ENCODE peak calls at places on chromosomes 12 and 14, in ten cellular contexts. W is AG09309; X is right atrium auricular region; Q is cardiac fibroblast; T is AG10803; V is adipocyte; P is body of pancreas; H is fibroblast of mammary gland; E is naive thymus-derived CD4-positive, alpha-beta T cell; Z is iPS DF 6.9. J is an unnamed sample.

GRCh38 chr14:93981874-93982683 is 5.7 kb upstream of the ASB2 start:
- DNase-seq in Z (no peak), X (no peak), Q (no peak), W (no peak), E (no peak), V (no peak), P (no peak), T (no peak), H (no peak), J (no peak)

GRCh38 chr14:78764240-78764639 is 594.1 kb downstream of the NRXN3 start:
- DNase-seq in Q (peak), V (peak), X (no peak), Z (no peak), H (peak), W (no peak), P (no peak), E (no peak), T (peak), J (no peak)

GRCh38 chr12:93908846-93909592 is 231.8 kb downstream of the CRADD start:
- DNase-seq in W (no peak), X (no peak), V (no peak), Z (no peak), E (no peak), P (no peak), T (peak), Q (peak), H (peak), J (no peak)

GRCh38 chr12:106136263-106136662 is 2.5 kb downstream of the NUAK1 start:
- DNase-seq in Z (peak), Q (peak), W (peak), H (peak), V (peak), P (peak), E (peak), X (peak), T (peak), J (peak)

GRCh38 chr14:70018246-70018645 is 139.0 kb downstream of the SMOC1 start:
- DNase-seq in E (no peak), V (no peak), P (no peak), H (no peak), T (no peak), W (no peak), Z (no peak), Q (no peak), X (no peak), J (no peak)

GRCh38 chr12:23555180-23555784 is 394.2 kb downstream of the SOX5 start:
- DNase-seq in H (no peak), Z (no peak), V (no peak), T (no peak), Q (no peak), P (no peak), W (no peak), X (no peak), E (no peak), J (no peak)

GRCh38 chr12:247271-247670 is 15.4 kb downstream of the SLC6A13 start:
- DNase-seq in H (no peak), W (no peak), T (no peak), E (no peak), V (no peak), P (no peak), X (no peak), Z (no peak), Q (no peak), J (no peak)

GRCh38 chr12:87847147-87847546 is 182.1 kb downstream of the C12orf50 start:
- DNase-seq in Z (no peak), P (no peak), V (no peak), E (no peak), X (no peak), H (no peak), Q (no peak), T (no peak), W (no peak), J (no peak)

GRCh38 chr14:22900088-22900799 is 17.2 kb downstream of the REM2 start:
- DNase-seq in Z (no peak), H (peak), Q (peak), T (peak), V (peak), X (no peak), P (peak), W (no peak), E (peak), J (peak)

GRCh38 chr12:60174914-60175313 is 579.1 kb downstream of the SLC16A7 start:
- DNase-seq in P (no peak), E (no peak), T (peak), X (no peak), V (peak), W (peak), H (peak), Z (no peak), Q (peak), J (no peak)

GRCh38 chr12:33313476-33313875 is 126.1 kb downstream of the SYT10 start:
- DNase-seq in Z (no peak), H (no peak), V (no peak), T (no peak), P (no peak), E (no peak), W (no peak), X (no peak), Q (no peak), J (no peak)

GRCh38 chr12:112473056-112473455 is 54.3 kb downstream of the PTPN11 start:
- DNase-seq in H (no peak), P (no peak), T (no peak), Z (peak), V (peak), X (no peak), E (no peak), Q (peak), W (no peak), J (peak)

GRCh38 chr14:50531595-50532501 is 521 bp downstream of the MAP4K5 start:
- DNase-seq in T (peak), H (peak), P (peak), Z (no peak), V (peak), E (peak), W (no peak), X (no peak), Q (peak), J (no peak)

GRCh38 chr14:50529288-50530179 is 2.8 kb downstream of the MAP4K5 start:
- DNase-seq in P (no peak), Q (peak), Z (no peak), W (no peak), X (no peak), T (no peak), E (no peak), V (no peak), H (no peak), J (no peak)

GRCh38 chr14:50532502-50533313 is at the start of gene MAP4K5:
- DNase-seq in W (peak), V (peak), Q (peak), Z (peak), T (peak), E (peak), H (peak), P (peak), X (peak), J (peak)

GRCh38 chr14:50530358-50530757 is 2.0 kb downstream of the MAP4K5 start:
- DNase-seq in X (no peak), H (peak), W (no peak), P (no peak), T (peak), E (no peak), Q (peak), V (peak), Z (no peak), J (no peak)

DNA sequence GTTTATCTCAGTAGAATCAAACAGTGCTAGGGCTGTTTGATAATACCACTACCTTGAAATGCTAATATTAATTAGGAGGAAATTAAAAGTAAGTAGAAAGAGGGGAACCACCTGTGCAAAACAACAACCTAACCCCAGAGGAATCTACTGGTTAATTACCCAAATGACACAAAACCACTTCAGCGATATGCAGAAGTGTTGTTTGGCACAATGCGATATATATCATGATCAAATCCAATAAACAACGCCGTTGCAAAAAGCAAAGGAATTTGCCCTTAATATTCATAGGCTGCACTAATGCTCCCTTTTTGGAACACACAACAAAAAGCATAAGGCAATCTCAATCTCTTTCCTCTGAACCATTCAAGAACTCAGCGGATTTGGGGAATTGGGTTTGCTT is 1.6 kb downstream of the MAP4K5 start:
- DNase-seq in V (no peak), E (no peak), W (no peak), X (no peak), Q (peak), H (no peak), P (no peak), Z (no peak), T (no peak), J (no peak)
- H3K4me3 ChIP-seq in V (peak), E (peak), W (peak), X (no peak), Q (peak), H (peak), P (no peak), Z (no peak), T (peak), J (peak)

DNA sequence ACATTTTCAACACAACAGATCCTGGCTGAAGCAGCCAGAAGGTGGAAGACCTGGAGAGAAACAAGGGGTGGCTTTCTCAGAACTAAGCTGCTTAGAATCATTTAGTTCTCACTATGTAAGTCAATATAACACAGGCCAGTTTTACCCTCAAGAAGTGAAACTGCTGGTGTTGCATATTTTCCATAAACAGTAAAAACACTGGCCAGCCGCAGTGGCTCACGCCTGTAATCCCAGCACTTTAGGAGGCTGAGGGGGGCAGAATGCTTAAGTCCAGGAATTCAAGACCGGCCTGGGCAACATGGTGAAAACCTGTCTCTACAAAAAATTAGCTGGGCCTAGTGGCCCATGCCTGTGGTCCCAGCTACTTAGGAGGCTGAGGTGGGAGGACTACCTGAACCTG is 11.6 kb downstream of the STX2 start:
- DNase-seq in Q (peak), P (no peak), T (peak), H (no peak), W (no peak), X (no peak), E (no peak), V (peak), Z (no peak), J (no peak)
- H3K4me3 ChIP-seq in Q (no peak), P (no peak), T (no peak), H (no peak), W (no peak), X (no peak), E (no peak), V (no peak), Z (no peak), J (no peak)

GRCh38 chr12:52200086-52200782 is 8.4 kb upstream of the KRT80 start:
- DNase-seq in Q (no peak), V (no peak), P (no peak), W (no peak), X (no peak), H (no peak), E (no peak), Z (no peak), T (no peak), J (no peak)
- H3K4me3 ChIP-seq in Q (no peak), V (no peak), P (no peak), W (no peak), X (no peak), H (no peak), E (no peak), Z (no peak), T (no peak), J (no peak)

GRCh38 chr12:30788754-30789153 is 34.0 kb upstream of the CAPRIN2 start:
- DNase-seq in Q (no peak), E (no peak), V (no peak), T (no peak), W (no peak), H (no peak), X (no peak), P (no peak), Z (no peak), J (no peak)

GRCh38 chr12:30782316-30783173 is 27.8 kb upstream of the CAPRIN2 start:
- DNase-seq in P (no peak), Z (no peak), V (no peak), T (no peak), E (no peak), X (no peak), Q (no peak), H (no peak), W (no peak), J (no peak)

GRCh38 chr12:30783946-30784345 is 29.2 kb upstream of the CAPRIN2 start:
- DNase-seq in H (no peak), V (no peak), Z (no peak), P (no peak), W (no peak), E (no peak), Q (no peak), X (no peak), T (no peak), J (no peak)

GRCh38 chr12:30785630-30786029 is 30.9 kb upstream of the CAPRIN2 start:
- DNase-seq in W (no peak), Q (no peak), T (no peak), V (no peak), Z (no peak), H (no peak), X (no peak), P (no peak), E (no peak), J (no peak)

GRCh38 chr12:30784508-30784907 is 29.8 kb upstream of the CAPRIN2 start:
- DNase-seq in V (no peak), T (no peak), E (no peak), Z (no peak), H (no peak), W (no peak), X (no peak), Q (no peak), P (no peak), J (no peak)
- H3K4me3 ChIP-seq in V (no peak), T (no peak), E (no peak), Z (no peak), H (no peak), W (no peak), X (no peak), Q (no peak), P (no peak), J (no peak)

GRCh38 chr12:104519190-104519857 is 62.6 kb downstream of the CHST11 start:
- DNase-seq in Q (no peak), X (no peak), W (no peak), T (peak), P (no peak), Z (no peak), V (no peak), H (no peak), E (no peak), J (peak)
- H3K4me3 ChIP-seq in Q (no peak), X (no peak), W (no peak), T (no peak), P (no peak), Z (no peak), V (no peak), H (no peak), E (no peak), J (no peak)

GRCh38 chr14:103871596-103872480 is 24.5 kb upstream of the PPP1R13B start:
- DNase-seq in Q (no peak), W (no peak), H (no peak), V (no peak), E (peak), X (no peak), Z (no peak), P (peak), T (no peak), J (peak)
- H3K4me3 ChIP-seq in Q (peak), W (no peak), H (no peak), V (no peak), E (peak), X (peak), Z (peak), P (no peak), T (peak), J (peak)

DNA sequence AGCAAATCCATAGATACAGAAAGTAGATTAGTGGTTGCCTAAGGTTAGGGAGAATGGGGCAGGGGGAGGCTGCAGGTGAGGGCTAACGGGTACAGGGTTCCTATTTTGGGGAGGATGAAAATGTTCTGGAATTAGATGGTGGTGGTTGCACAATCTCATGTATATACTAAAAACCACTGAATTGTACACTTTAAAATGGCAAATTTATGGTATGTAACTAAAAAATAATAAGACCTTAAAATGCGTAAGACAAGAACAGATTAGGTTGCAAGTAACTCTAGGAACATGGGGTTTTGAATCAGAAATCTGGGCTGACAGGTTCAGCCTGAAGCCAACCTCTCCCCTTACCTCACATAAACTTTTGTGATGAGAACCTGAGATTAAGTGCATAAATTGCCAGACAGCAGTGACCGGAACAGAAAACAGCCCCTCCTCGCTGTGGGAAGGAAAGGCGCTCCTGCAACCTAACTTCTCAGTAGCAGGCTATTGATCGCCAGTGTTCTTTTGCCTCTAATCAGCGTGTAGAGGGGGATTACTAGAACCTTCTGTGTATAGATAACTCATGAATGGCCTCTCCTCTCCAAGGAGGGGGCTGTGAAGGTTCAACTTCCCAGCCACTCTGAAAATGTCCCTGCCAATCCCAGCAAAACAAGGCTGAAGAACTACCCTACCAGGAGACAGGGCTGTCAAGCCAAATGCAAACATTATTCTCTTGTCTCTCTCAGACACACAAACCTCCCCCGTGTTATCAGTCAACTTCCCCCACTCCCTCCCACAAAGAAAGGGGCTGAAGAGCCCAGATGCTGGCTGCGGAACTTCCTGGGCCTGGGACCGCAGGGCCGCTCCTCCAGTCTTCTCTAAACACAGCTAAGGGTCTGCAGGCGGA is 1.9 kb downstream of the SSH1 start:
- DNase-seq in T (no peak), W (no peak), X (no peak), V (no peak), Z (no peak), E (no peak), H (peak), P (no peak), Q (no peak), J (no peak)
- H3K4me3 ChIP-seq in T (peak), W (peak), X (peak), V (peak), Z (no peak), E (no peak), H (peak), P (no peak), Q (peak), J (no peak)

GRCh38 chr14:36317650-36318049 is 2.8 kb downstream of the MBIP start:
- DNase-seq in T (no peak), Q (peak), X (no peak), W (no peak), Z (no peak), P (no peak), V (peak), H (peak), E (no peak), J (no peak)

GRCh38 chr14:36313898-36314297 is 6.5 kb downstream of the MBIP start:
- DNase-seq in H (no peak), Q (no peak), V (no peak), T (no peak), Z (no peak), X (no peak), W (no peak), E (no peak), P (no peak), J (no peak)

GRCh38 chr14:36313206-36313605 is 7.2 kb downstream of the MBIP start:
- DNase-seq in Z (no peak), H (no peak), P (no peak), Q (no peak), X (no peak), W (no peak), E (no peak), T (no peak), V (no peak), J (no peak)

GRCh38 chr14:36315159-36315853 is 5.1 kb downstream of the MBIP start:
- DNase-seq in E (no peak), Z (no peak), W (no peak), V (no peak), Q (no peak), H (no peak), T (no peak), P (no peak), X (no peak), J (no peak)

DNA sequence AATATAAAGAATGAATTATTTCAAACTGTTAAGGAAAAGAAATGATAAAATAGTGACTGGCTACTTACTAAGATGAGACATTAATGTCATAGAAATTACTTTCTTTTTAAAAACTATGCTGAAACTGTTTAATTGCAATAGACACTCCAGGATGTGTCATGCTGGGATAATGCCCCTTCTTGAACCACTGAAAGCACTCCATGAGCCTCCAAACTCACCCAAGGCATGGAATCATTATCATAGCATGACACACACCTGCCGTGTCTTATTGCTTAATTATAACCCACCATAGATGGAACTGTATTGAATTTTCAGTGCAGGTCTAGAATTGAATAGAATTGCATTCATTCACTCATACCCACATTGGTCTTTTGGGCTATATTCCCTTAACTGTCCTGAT is 4.3 kb downstream of the MBIP start:
- DNase-seq in H (no peak), X (no peak), E (no peak), T (no peak), Q (no peak), W (no peak), Z (no peak), P (no peak), V (no peak), J (no peak)
- H3K4me3 ChIP-seq in H (no peak), X (no peak), E (no peak), T (no peak), Q (no peak), W (no peak), Z (no peak), P (no peak), V (no peak), J (no peak)

DNA sequence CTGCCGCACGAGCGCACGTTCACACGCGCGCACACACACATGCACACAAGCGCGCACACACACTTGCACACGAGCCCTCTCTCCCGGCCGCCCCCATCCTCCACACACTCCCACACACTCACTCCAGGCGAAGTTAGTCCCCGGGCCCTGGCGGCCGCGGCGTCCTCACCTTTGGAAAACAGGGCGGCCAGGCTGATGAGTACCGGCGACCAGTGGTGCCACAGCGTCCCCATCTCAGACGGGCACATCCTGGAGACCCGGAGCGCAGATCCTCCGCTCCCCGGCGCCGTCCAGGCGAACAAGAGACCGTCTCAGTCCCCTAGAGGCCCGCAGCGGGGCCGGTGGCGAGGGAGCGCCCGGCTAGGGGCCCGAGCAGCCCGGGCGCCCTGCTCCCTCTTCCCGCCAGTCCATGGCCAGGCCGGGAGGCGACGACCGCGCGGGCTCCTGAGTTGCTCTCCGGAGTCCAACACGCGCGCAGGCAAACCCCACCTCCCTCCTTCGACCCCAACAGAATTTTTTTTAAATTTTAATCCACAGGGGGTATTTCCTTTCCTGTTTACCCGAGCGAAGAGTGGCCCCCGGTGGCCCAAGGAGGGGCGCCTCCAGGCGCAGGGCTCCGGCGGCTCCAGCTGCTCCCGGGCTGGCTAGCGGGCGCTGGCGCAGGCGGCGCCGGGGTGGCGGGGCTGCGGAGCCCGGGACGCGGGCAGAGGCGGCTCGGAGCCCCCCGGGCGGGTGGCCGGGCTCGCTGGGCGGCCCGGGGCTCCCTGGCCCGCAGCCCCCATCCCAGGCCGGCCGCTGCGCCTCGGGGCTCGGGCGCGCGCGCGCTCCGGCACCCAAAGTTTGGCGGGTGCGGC is 506 bp downstream of the TMEM132D start:
- DNase-seq in V (peak), Q (no peak), X (no peak), T (no peak), P (no peak), W (no peak), Z (no peak), H (no peak), E (no peak), J (no peak)
- H3K4me3 ChIP-seq in V (no peak), Q (no peak), X (no peak), T (no peak), P (no peak), W (no peak), Z (no peak), H (no peak), E (no peak), J (no peak)

J was measured in Jurkat, Clone E6-1.